ENCODE peak calls at places on chromosome 19, in seven cellular contexts. One of them, this sample, is unnamed.

GRCh38 chr19:14361824-14362223 is 19.4 kb upstream of the ADGRE5 start:
- DNase-seq in breast epithelium: no peak
- DNase-seq in fibroblast of lung: no peak
- DNase-seq in BJ: no peak
- DNase-seq in tibial nerve: no peak
- DNase-seq in transverse colon: no peak
- DNase-seq in fibroblast of mammary gland: peak
- DNase-seq in this sample: no peak

GRCh38 chr19:41882568-41883462 is at the start of gene ARHGEF1:
- DNase-seq in tibial nerve: no peak
- DNase-seq in breast epithelium: no peak
- DNase-seq in transverse colon: peak
- DNase-seq in fibroblast of lung: peak
- DNase-seq in fibroblast of mammary gland: no peak
- DNase-seq in BJ: no peak
- DNase-seq in this sample: no peak

GRCh38 chr19:18726417-18726767 is 42.9 kb downstream of the CRTC1 start:
- DNase-seq in fibroblast of lung: no peak
- DNase-seq in tibial nerve: no peak
- DNase-seq in BJ: no peak
- DNase-seq in fibroblast of mammary gland: peak
- DNase-seq in breast epithelium: no peak
- DNase-seq in transverse colon: no peak
- DNase-seq in this sample: no peak

GRCh38 chr19:47152632-47153031 is 22.0 kb downstream of the SAE1 start:
- DNase-seq in tibial nerve: no peak
- DNase-seq in fibroblast of lung: peak
- DNase-seq in transverse colon: no peak
- DNase-seq in breast epithelium: no peak
- DNase-seq in fibroblast of mammary gland: no peak
- DNase-seq in BJ: no peak
- DNase-seq in this sample: no peak

GRCh38 chr19:33641956-33642498 is 20.3 kb downstream of the CHST8 start:
- DNase-seq in BJ: no peak
- DNase-seq in fibroblast of mammary gland: no peak
- DNase-seq in breast epithelium: no peak
- DNase-seq in tibial nerve: no peak
- DNase-seq in fibroblast of lung: no peak
- DNase-seq in transverse colon: no peak
- DNase-seq in this sample: no peak

GRCh38 chr19:21569497-21569870 is 64.1 kb downstream of the ZNF429 start:
- DNase-seq in BJ: no peak
- DNase-seq in tibial nerve: no peak
- DNase-seq in fibroblast of lung: peak
- DNase-seq in breast epithelium: peak
- DNase-seq in transverse colon: peak
- DNase-seq in fibroblast of mammary gland: peak
- DNase-seq in this sample: no peak

GRCh38 chr19:48283908-48284307 is 14.0 kb downstream of the ZNF114 start:
- DNase-seq in fibroblast of lung: peak
- DNase-seq in breast epithelium: no peak
- DNase-seq in fibroblast of mammary gland: peak
- DNase-seq in transverse colon: no peak
- DNase-seq in tibial nerve: no peak
- DNase-seq in BJ: peak
- DNase-seq in this sample: peak

GRCh38 chr19:55173717-55174409 is 6.2 kb downstream of the SYT5 start:
- DNase-seq in fibroblast of lung: peak
- DNase-seq in BJ: peak
- DNase-seq in breast epithelium: no peak
- DNase-seq in tibial nerve: no peak
- DNase-seq in transverse colon: peak
- DNase-seq in fibroblast of mammary gland: peak
- DNase-seq in this sample: no peak

GRCh38 chr19:33231511-33231910 is 5.9 kb upstream of the SLC7A10 start:
- DNase-seq in fibroblast of mammary gland: peak
- DNase-seq in fibroblast of lung: peak
- DNase-seq in transverse colon: no peak
- DNase-seq in BJ: peak
- DNase-seq in breast epithelium: no peak
- DNase-seq in tibial nerve: no peak
- DNase-seq in this sample: no peak

GRCh38 chr19:57348136-57348535 is 2.9 kb upstream of the ZNF304 start:
- DNase-seq in fibroblast of mammary gland: peak
- DNase-seq in transverse colon: no peak
- DNase-seq in tibial nerve: no peak
- DNase-seq in fibroblast of lung: peak
- DNase-seq in BJ: peak
- DNase-seq in breast epithelium: no peak
- DNase-seq in this sample: no peak

GRCh38 chr19:38360839-38361631 is 13.3 kb upstream of the PSMD8 start:
- DNase-seq in BJ: no peak
- DNase-seq in fibroblast of lung: no peak
- DNase-seq in tibial nerve: no peak
- DNase-seq in transverse colon: no peak
- DNase-seq in fibroblast of mammary gland: no peak
- DNase-seq in breast epithelium: no peak
- DNase-seq in this sample: no peak

GRCh38 chr19:54729416-54730188 is 5.4 kb downstream of the KIR3DL3 start:
- DNase-seq in fibroblast of mammary gland: no peak
- DNase-seq in breast epithelium: no peak
- DNase-seq in transverse colon: no peak
- DNase-seq in fibroblast of lung: no peak
- DNase-seq in BJ: no peak
- DNase-seq in tibial nerve: no peak
- DNase-seq in this sample: no peak

GRCh38 chr19:50535672-50536071 is 22.0 kb upstream of the ASPDH start:
- DNase-seq in BJ: no peak
- DNase-seq in breast epithelium: no peak
- DNase-seq in fibroblast of lung: no peak
- DNase-seq in tibial nerve: no peak
- DNase-seq in fibroblast of mammary gland: no peak
- DNase-seq in transverse colon: no peak
- DNase-seq in this sample: no peak

GRCh38 chr19:15702590-15702930 is 25.3 kb upstream of the OR10H2 start:
- DNase-seq in transverse colon: peak
- DNase-seq in fibroblast of mammary gland: peak
- DNase-seq in tibial nerve: peak
- DNase-seq in breast epithelium: peak
- DNase-seq in BJ: no peak
- DNase-seq in fibroblast of lung: peak
- DNase-seq in this sample: no peak

GRCh38 chr19:4748589-4748988 is 24.9 kb upstream of the DPP9 start:
- DNase-seq in breast epithelium: no peak
- DNase-seq in fibroblast of mammary gland: no peak
- DNase-seq in tibial nerve: no peak
- DNase-seq in BJ: no peak
- DNase-seq in transverse colon: no peak
- DNase-seq in fibroblast of lung: no peak
- DNase-seq in this sample: no peak

GRCh38 chr19:45782162-45782623 is at the start of gene DMPK:
- DNase-seq in tibial nerve: no peak
- DNase-seq in fibroblast of mammary gland: no peak
- DNase-seq in BJ: no peak
- DNase-seq in fibroblast of lung: no peak
- DNase-seq in breast epithelium: no peak
- DNase-seq in transverse colon: no peak
- DNase-seq in this sample: no peak

GRCh38 chr19:45782820-45783785 is 813 bp upstream of the DMPK start:
- DNase-seq in transverse colon: peak
- DNase-seq in fibroblast of lung: peak
- DNase-seq in breast epithelium: peak
- DNase-seq in fibroblast of mammary gland: peak
- DNase-seq in BJ: peak
- DNase-seq in tibial nerve: no peak
- DNase-seq in this sample: no peak

GRCh38 chr19:45785781-45786532 is 3.7 kb upstream of the DMPK start:
- DNase-seq in breast epithelium: no peak
- DNase-seq in transverse colon: no peak
- DNase-seq in BJ: no peak
- DNase-seq in tibial nerve: no peak
- DNase-seq in fibroblast of lung: no peak
- DNase-seq in fibroblast of mammary gland: no peak
- DNase-seq in this sample: no peak

GRCh38 chr19:45785097-45785496 is 2.8 kb upstream of the DMPK start:
- DNase-seq in BJ: no peak
- DNase-seq in transverse colon: no peak
- DNase-seq in fibroblast of lung: no peak
- DNase-seq in fibroblast of mammary gland: no peak
- DNase-seq in breast epithelium: no peak
- DNase-seq in tibial nerve: no peak
- DNase-seq in this sample: no peak

DNA sequence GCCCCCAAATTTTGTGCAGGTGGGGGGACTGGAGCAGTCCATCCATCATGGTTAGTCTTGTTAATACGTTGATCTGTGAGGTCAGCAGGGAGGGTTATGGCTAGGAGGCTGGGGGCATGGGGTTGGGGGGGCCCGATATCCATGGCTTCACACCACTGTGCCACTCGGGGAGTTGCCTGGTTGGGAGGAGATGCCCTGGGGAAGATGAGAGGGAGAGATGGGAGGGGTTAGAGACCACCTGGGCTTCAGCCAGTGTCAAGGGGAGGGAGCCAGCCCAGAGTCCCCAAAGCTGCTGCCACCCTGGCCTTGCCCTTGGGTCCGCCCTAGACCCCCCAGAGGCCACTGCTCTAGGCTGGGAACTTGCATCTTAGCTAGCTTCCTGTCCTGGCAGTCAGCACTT is 1.8 kb upstream of the DMPK start:
- DNase-seq in transverse colon: no peak
- DNase-seq in BJ: no peak
- DNase-seq in breast epithelium: no peak
- DNase-seq in fibroblast of mammary gland: no peak
- DNase-seq in fibroblast of lung: no peak
- DNase-seq in tibial nerve: no peak
- DNase-seq in this sample: no peak
- H3K4me3 ChIP-seq in transverse colon: no peak
- H3K4me3 ChIP-seq in BJ: no peak
- H3K4me3 ChIP-seq in breast epithelium: no peak
- H3K4me3 ChIP-seq in fibroblast of mammary gland: no peak
- H3K4me3 ChIP-seq in fibroblast of lung: no peak
- H3K4me3 ChIP-seq in tibial nerve: no peak
- H3K4me3 ChIP-seq in this sample: no peak

DNA sequence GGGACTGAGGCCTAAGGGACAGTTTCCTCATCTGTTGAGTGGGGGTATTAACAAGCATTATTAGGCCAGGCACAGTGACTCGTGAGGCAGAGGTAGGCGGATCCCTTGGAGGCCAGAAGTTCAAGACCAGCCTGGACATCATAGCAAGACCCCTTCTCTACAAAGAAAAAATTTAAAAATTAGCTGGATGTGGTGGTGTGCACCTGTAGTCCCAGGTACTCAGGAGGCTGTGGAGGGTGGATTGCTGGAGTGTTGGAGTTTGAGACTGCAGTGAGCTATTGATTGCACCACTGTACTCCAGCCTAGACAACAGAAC is 11.3 kb upstream of the FOSB start:
- DNase-seq in fibroblast of lung: no peak
- DNase-seq in transverse colon: no peak
- DNase-seq in breast epithelium: no peak
- DNase-seq in fibroblast of mammary gland: no peak
- DNase-seq in tibial nerve: no peak
- DNase-seq in BJ: no peak
- DNase-seq in this sample: no peak
- H3K4me3 ChIP-seq in fibroblast of lung: no peak
- H3K4me3 ChIP-seq in transverse colon: no peak
- H3K4me3 ChIP-seq in breast epithelium: no peak
- H3K4me3 ChIP-seq in fibroblast of mammary gland: no peak
- H3K4me3 ChIP-seq in tibial nerve: no peak
- H3K4me3 ChIP-seq in BJ: no peak
- H3K4me3 ChIP-seq in this sample: no peak

GRCh38 chr19:49361438-49362047 is 673 bp downstream of the TEAD2 start:
- DNase-seq in fibroblast of mammary gland: peak
- DNase-seq in BJ: peak
- DNase-seq in breast epithelium: peak
- DNase-seq in fibroblast of lung: peak
- DNase-seq in transverse colon: peak
- DNase-seq in tibial nerve: peak
- DNase-seq in this sample: no peak
- H3K4me3 ChIP-seq in fibroblast of mammary gland: peak
- H3K4me3 ChIP-seq in BJ: peak
- H3K4me3 ChIP-seq in breast epithelium: peak
- H3K4me3 ChIP-seq in fibroblast of lung: peak
- H3K4me3 ChIP-seq in transverse colon: peak
- H3K4me3 ChIP-seq in tibial nerve: peak
- H3K4me3 ChIP-seq in this sample: peak

DNA sequence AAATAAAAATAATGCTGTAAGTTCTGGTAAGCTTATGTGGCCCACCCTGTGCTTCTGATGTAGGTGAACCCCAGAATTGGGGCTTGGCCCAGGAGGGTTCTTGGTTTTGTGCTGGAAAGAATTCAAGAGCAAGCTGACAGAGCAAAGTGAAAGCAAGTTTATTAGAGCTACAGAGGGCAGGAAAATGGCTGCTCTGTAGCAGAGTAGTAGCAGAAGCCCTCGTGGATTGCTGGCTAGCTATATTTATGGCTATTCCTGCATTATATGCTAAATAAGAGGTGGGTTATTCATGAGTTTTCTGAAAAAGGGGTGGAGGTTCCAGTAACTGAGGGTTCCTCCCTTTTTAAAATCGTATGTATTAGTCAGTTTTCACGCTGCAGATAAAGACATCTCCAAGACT is 20.5 kb upstream of the ZNF599 start:
- DNase-seq in transverse colon: no peak
- DNase-seq in fibroblast of lung: no peak
- DNase-seq in tibial nerve: no peak
- DNase-seq in breast epithelium: no peak
- DNase-seq in BJ: no peak
- DNase-seq in fibroblast of mammary gland: no peak
- DNase-seq in this sample: no peak
- H3K4me3 ChIP-seq in transverse colon: no peak
- H3K4me3 ChIP-seq in fibroblast of lung: no peak
- H3K4me3 ChIP-seq in tibial nerve: no peak
- H3K4me3 ChIP-seq in breast epithelium: no peak
- H3K4me3 ChIP-seq in BJ: peak
- H3K4me3 ChIP-seq in fibroblast of mammary gland: no peak
- H3K4me3 ChIP-seq in this sample: no peak

DNA sequence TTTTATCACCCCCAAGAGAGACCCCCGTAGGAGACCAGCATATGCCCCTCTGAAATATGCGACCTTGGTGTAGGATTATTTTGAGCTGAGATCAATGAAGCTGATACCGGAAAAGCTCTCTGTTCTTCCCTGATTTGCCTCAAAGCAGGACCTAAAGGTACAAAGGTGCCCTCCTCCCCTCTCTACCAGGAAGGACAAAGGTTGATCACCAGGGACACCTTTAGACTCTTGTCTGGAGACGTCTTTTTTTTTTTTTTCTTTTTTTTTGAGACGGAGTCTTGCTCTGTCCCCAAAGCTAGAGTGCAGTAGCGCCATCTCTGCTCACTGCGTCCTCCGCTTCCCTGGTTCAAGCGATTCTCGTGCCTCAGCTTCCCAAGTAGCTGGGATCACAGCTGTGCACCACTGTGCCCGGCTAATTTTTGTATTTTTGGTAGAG is 792 bp upstream of the PEX11G start:
- DNase-seq in breast epithelium: no peak
- DNase-seq in BJ: no peak
- DNase-seq in tibial nerve: no peak
- DNase-seq in fibroblast of lung: no peak
- DNase-seq in fibroblast of mammary gland: no peak
- DNase-seq in transverse colon: peak
- DNase-seq in this sample: no peak
- H3K4me3 ChIP-seq in breast epithelium: peak
- H3K4me3 ChIP-seq in BJ: no peak
- H3K4me3 ChIP-seq in tibial nerve: no peak
- H3K4me3 ChIP-seq in fibroblast of lung: no peak
- H3K4me3 ChIP-seq in fibroblast of mammary gland: no peak
- H3K4me3 ChIP-seq in transverse colon: no peak
- H3K4me3 ChIP-seq in this sample: no peak

This sample was measured in skeletal muscle cell.